ENCODE peak calls at places on chromosomes 2 and 18, in six cellular contexts. J is GM23338, L is HCT116, K is K562, S is prostate gland, W is suprapubic skin. B is an unnamed sample.

GRCh38 chr18:58390399-58390798 is 238.5 kb downstream of the ALPK2 start:
- DNase-seq in K (no peak), J (no peak), S (no peak), W (no peak), L (no peak), B (no peak)

GRCh38 chr2:8680931-8681760 is 710 bp upstream of the ID2 start:
- DNase-seq in K (peak), J (peak), W (peak), L (peak), S (peak), B (peak)

GRCh38 chr2:19369341-19369955 is 11.0 kb upstream of the OSR1 start:
- DNase-seq in W (no peak), L (peak), S (no peak), J (peak), K (no peak), B (no peak)

GRCh38 chr2:133215477-133215876 is 352.8 kb downstream of the NCKAP5 start:
- DNase-seq in K (no peak), L (no peak), J (no peak), S (no peak), W (no peak), B (no peak)

GRCh38 chr2:196431957-196432356 is 207.6 kb upstream of the CCDC150 start:
- DNase-seq in W (no peak), K (peak), S (no peak), J (peak), L (peak), B (no peak)

GRCh38 chr2:71460056-71460455 is 6.7 kb downstream of the DYSF start:
- DNase-seq in J (no peak), K (no peak), W (no peak), L (no peak), S (no peak), B (no peak)

GRCh38 chr18:9109523-9109922 is 7.0 kb downstream of the NDUFV2 start:
- DNase-seq in J (no peak), K (no peak), W (no peak), L (no peak), S (no peak), B (no peak)

GRCh38 chr2:105652014-105652796 is 92.5 kb upstream of the NCK2 start:
- DNase-seq in L (no peak), K (no peak), S (no peak), J (peak), W (no peak), B (no peak)

GRCh38 chr2:67565761-67566160 is 168.6 kb downstream of the ETAA1 start:
- DNase-seq in K (no peak), J (no peak), L (no peak), W (no peak), S (no peak), B (no peak)

GRCh38 chr18:44848931-44849330 is 168.2 kb downstream of the SETBP1 start:
- DNase-seq in W (no peak), L (no peak), J (no peak), K (no peak), S (no peak), B (no peak)

GRCh38 chr2:2788076-2788475 is 457.0 kb upstream of the MYT1L start:
- DNase-seq in S (no peak), L (no peak), K (no peak), J (peak), W (no peak), B (no peak)

GRCh38 chr2:10034333-10035052 is 8.9 kb upstream of the KLF11 start:
- DNase-seq in S (no peak), W (no peak), L (no peak), J (no peak), K (peak), B (no peak)

GRCh38 chr2:43276962-43277383 is 50.6 kb upstream of the ZFP36L2 start:
- DNase-seq in K (no peak), L (no peak), J (no peak), W (peak), S (peak), B (no peak)

GRCh38 chr18:5393779-5394178 is 98.3 kb upstream of the ZBTB14 start:
- DNase-seq in K (no peak), S (no peak), L (no peak), J (no peak), W (no peak), B (no peak)

GRCh38 chr18:57002627-57003026 is 144.3 kb upstream of the BOD1L2 start:
- DNase-seq in J (no peak), L (no peak), S (no peak), W (no peak), K (no peak), B (no peak)

GRCh38 chr2:173982182-173982714 is 17.1 kb upstream of the SP3 start:
- DNase-seq in W (no peak), S (no peak), K (no peak), J (no peak), L (no peak), B (no peak)

GRCh38 chr2:174868916-174869315 is 104.6 kb upstream of the CHRNA1 start:
- DNase-seq in W (no peak), J (no peak), S (no peak), K (no peak), L (no peak), B (no peak)

GRCh38 chr2:165390875-165391274 is 78.6 kb upstream of the CSRNP3 start:
- DNase-seq in K (no peak), S (no peak), J (no peak), W (no peak), L (no peak), B (no peak)

GRCh38 chr18:76633504-76634259 is 138.6 kb upstream of the ZNF516 start:
- DNase-seq in L (no peak), K (no peak), W (no peak), J (no peak), S (no peak), B (no peak)

DNA sequence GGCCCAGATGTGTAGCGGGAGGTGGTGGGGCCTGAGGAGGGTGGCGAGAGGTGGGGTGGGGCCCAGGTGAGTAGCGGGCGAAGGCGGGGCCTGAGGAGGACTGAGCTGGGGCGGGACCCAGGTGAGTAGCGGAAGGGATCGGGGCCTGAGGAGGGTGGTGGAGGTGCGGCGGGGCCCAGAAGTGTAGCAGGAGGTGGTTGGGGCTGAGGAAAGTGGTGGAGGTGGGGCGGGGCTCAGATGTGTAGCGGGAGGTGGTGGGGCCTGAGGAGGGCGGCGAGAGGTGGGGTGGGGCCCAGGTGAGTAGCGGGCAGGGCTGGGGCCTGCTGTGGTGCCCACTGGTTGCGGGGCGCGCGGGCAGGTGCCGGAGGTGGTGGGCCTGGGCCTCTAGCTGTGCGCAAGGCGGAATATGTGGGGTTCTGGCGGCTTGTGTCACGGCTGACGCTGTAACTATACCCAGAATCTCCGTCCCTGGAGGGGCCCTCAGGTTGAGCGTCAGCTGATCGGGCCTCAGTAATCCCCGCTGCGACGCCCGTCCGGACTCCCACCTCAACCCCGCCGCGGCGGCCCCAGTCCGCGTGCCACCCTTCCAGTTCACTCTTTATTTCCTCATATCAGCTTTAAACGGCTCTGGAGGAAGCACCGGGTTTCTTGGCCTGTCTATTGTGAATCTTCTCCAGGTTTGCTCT is 866 bp upstream of the SF3B6 start:
- DNase-seq in S (no peak), W (no peak), K (peak), J (no peak), L (no peak), B (no peak)
- TF ChIP-seq POLR2AphosphoS5 in S (peak), W (no peak), K (no peak), J (peak), L (peak), B (no peak)

GRCh38 chr2:159750873-159751272 is 38.6 kb downstream of the MARCHF7 start:
- DNase-seq in L (no peak), K (no peak), W (no peak), S (no peak), J (no peak), B (no peak)
- H3K27ac ChIP-seq in L (no peak), K (no peak), W (no peak), S (no peak), J (no peak), B (no peak)

GRCh38 chr2:213007290-213007838 is 144.0 kb downstream of the IKZF2 start:
- DNase-seq in J (no peak), K (no peak), L (no peak), S (no peak), W (no peak), B (no peak)
- TF ChIP-seq POLR2AphosphoS5 in J (no peak), K (no peak), L (no peak), S (no peak), W (no peak), B (no peak)

GRCh38 chr2:69791045-69791444 is 38.4 kb upstream of the GMCL1 start:
- DNase-seq in K (no peak), S (no peak), J (no peak), L (no peak), W (no peak), B (no peak)
- H3K27ac ChIP-seq in K (no peak), S (no peak), J (peak), L (no peak), W (peak), B (no peak)

GRCh38 chr18:24802439-24802838 is 342.0 kb downstream of the HRH4 start:
- DNase-seq in S (no peak), K (no peak), W (no peak), L (no peak), J (no peak), B (no peak)
- TF ChIP-seq POLR2AphosphoS5 in S (no peak), K (no peak), W (no peak), L (no peak), J (no peak), B (no peak)

B was measured in spleen.